ENCODE peak calls at places on chromosomes 11 and 22, in four cellular contexts. V, A, W and G are unnamed samples.

GRCh38 chr11:67468509-67468834 is 579 bp downstream of the TMEM134 start:
- DNase-seq in V (no peak), W (peak; percentile 11), A (no peak), G (no peak)

GRCh38 chr11:62792193-62792575 is 378 bp upstream of the TMEM223 start:
- DNase-seq in V (no peak), A (peak; percentile 71), W (no peak), G (no peak)

GRCh38 chr11:72834905-72835304 is 20.7 kb downstream of the ATG16L2 start:
- DNase-seq in W (no peak), A (peak; percentile 52), V (no peak), G (no peak)

GRCh38 chr22:41687901-41688364 is 734 bp downstream of the SNU13 start:
- DNase-seq in A (peak; percentile 41), V (peak; percentile 6), W (peak; percentile 32), G (peak; percentile 28)

GRCh38 chr22:31488988-31489617 is 539 bp downstream of the EIF4ENIF1 start:
- DNase-seq in A (peak; percentile 55), V (peak; percentile 4), W (peak; percentile 22), G (peak; percentile 35)

GRCh38 chr22:47205081-47205491 is 442.6 kb downstream of the TBC1D22A start:
- DNase-seq in W (no peak), A (no peak), V (no peak), G (no peak)

GRCh38 chr11:63564785-63565350 is 1.7 kb upstream of the PLAAT2 start:
- DNase-seq in W (no peak), A (no peak), V (peak; percentile 88), G (no peak)

GRCh38 chr11:124793466-124794278 is 6.5 kb downstream of the MSANTD2 start:
- DNase-seq in V (peak; percentile 82), A (no peak), W (peak; percentile 43), G (peak; percentile 67)

GRCh38 chr11:75499423-75500305 is 26.1 kb downstream of the GDPD5 start:
- DNase-seq in V (peak; percentile 94), A (peak; percentile 45), W (peak; percentile 92), G (peak; percentile 96)

GRCh38 chr22:35231585-35232084 is 25.7 kb upstream of the HMGXB4 start:
- DNase-seq in A (no peak), V (peak; percentile 79), W (peak; percentile 65), G (peak; percentile 72)

GRCh38 chr22:36900880-36901279 is 12.5 kb upstream of the CSF2RB start:
- DNase-seq in A (no peak), V (no peak), W (no peak), G (no peak)

GRCh38 chr11:102810943-102811528 is 13.1 kb upstream of the MMP1 start:
- DNase-seq in V (peak; percentile 69), W (peak; percentile 27), A (no peak), G (no peak)

GRCh38 chr11:90204832-90205646 is 17.8 kb downstream of the CHORDC1 start:
- DNase-seq in A (no peak), W (peak; percentile 68), V (peak; percentile 75), G (peak; percentile 77)

GRCh38 chr11:113477321-113477720 is 2.1 kb upstream of the DRD2 start:
- DNase-seq in A (no peak), V (no peak), W (no peak), G (no peak)

GRCh38 chr11:201936-202335 is 5.3 kb downstream of the BET1L start:
- DNase-seq in A (no peak), W (no peak), V (no peak), G (no peak)

GRCh38 chr11:128725630-128726461 is 32.0 kb downstream of the FLI1 start:
- DNase-seq in W (peak; percentile 23), A (no peak), V (no peak), G (peak; percentile 40)

GRCh38 chr11:563066-563811 is 2.5 kb downstream of the RASSF7 start:
- DNase-seq in A (peak; percentile 18), V (no peak), W (no peak), G (no peak)

GRCh38 chr11:76610371-76610770 is 60.2 kb downstream of the LRRC32 start:
- DNase-seq in A (no peak), V (no peak), W (no peak), G (no peak)

GRCh38 chr11:12762696-12763324 is 88.6 kb downstream of the TEAD1 start:
- DNase-seq in V (no peak), W (no peak), A (no peak), G (no peak)

GRCh38 chr11:115060840-115061239 is 382.5 kb downstream of the NXPE2 start:
- DNase-seq in A (no peak), V (no peak), W (no peak), G (no peak)

GRCh38 chr11:35282226-35282882 is 137.0 kb downstream of the SLC1A2 start:
- DNase-seq in V (no peak), W (peak; percentile 40), A (no peak), G (peak; percentile 41)

GRCh38 chr11:73242291-73243092 is 24.4 kb downstream of the P2RY2 start:
- DNase-seq in V (peak; percentile 74), A (peak; percentile 78), W (peak; percentile 70), G (peak; percentile 77)

GRCh38 chr11:75635009-75635909 is 33.6 kb downstream of the MAP6 start:
- DNase-seq in A (peak; percentile 65), W (peak; percentile 41), V (no peak), G (peak; percentile 56)

GRCh38 chr11:1444823-1445422 is 41.7 kb downstream of the MOB2 start:
- DNase-seq in V (no peak), W (no peak), A (no peak), G (no peak)

GRCh38 chr11:126949066-126949945 is 51.3 kb downstream of the KIRREL3 start:
- DNase-seq in V (no peak), W (peak; percentile 86), A (no peak), G (no peak)

GRCh38 chr11:92667446-92668165 is 301.8 kb upstream of the MTNR1B start:
- DNase-seq in V (no peak), A (no peak), W (no peak), G (no peak)

GRCh38 chr11:121754603-121755002 is 301.8 kb upstream of the SORL1-AS1 start:
- DNase-seq in V (no peak), A (no peak), W (no peak), G (no peak)

GRCh38 chr11:61754534-61755482 is 2.4 kb downstream of the MYRF start:
- DNase-seq in V (no peak), W (peak; percentile 29), A (no peak), G (no peak)

GRCh38 chr11:45159781-45160365 is 13.4 kb downstream of the PRDM11 start:
- DNase-seq in W (no peak), V (no peak), A (no peak), G (no peak)

GRCh38 chr22:38298312-38299000 is 18.8 kb downstream of the CSNK1E start:
- DNase-seq in A (no peak), V (peak; percentile 99), W (peak; percentile 99), G (peak; percentile 100)

GRCh38 chr11:125925247-125925740 is 20.6 kb upstream of the VSIG10L2 start:
- DNase-seq in W (no peak), V (peak; percentile 26), A (no peak), G (no peak)

GRCh38 chr11:86372586-86372985 is 2.1 kb upstream of the CCDC81 start:
- DNase-seq in A (no peak), W (no peak), V (no peak), G (no peak)

GRCh38 chr11:74311352-74311926 is at the start of gene P4HA3:
- DNase-seq in A (peak; percentile 73), V (peak; percentile 67), W (peak; percentile 55), G (peak; percentile 64)
- TF ChIP-seq CTCF in A (no peak), V (peak; percentile 44), W (peak; percentile 15), G (no peak)

DNA sequence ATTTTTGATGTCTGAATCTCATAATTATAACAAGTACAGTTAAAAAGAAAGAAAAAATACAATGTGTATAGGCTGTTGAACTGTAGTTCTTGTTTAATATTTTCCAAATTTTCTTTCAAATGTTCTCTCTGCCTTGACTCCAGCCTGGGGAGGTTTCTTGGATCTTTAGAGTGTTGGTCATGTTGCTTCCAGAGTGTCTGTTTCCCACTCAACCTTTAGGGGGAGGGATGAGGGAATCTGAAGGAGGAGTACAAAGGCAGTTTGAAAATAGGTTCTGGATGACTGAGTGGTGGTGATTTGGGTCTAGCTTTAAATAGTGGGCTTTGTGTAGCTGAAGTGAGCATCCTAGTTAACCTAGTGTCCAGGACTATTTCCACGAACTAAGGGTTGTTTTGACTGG is 2.0 kb downstream of the CTNND1 start:
- DNase-seq in V (peak; percentile 66), W (peak; percentile 58), A (no peak), G (peak; percentile 61)
- TF ChIP-seq CTCF in V (peak; percentile 54), W (peak; percentile 52), A (no peak), G (peak; percentile 51)

DNA sequence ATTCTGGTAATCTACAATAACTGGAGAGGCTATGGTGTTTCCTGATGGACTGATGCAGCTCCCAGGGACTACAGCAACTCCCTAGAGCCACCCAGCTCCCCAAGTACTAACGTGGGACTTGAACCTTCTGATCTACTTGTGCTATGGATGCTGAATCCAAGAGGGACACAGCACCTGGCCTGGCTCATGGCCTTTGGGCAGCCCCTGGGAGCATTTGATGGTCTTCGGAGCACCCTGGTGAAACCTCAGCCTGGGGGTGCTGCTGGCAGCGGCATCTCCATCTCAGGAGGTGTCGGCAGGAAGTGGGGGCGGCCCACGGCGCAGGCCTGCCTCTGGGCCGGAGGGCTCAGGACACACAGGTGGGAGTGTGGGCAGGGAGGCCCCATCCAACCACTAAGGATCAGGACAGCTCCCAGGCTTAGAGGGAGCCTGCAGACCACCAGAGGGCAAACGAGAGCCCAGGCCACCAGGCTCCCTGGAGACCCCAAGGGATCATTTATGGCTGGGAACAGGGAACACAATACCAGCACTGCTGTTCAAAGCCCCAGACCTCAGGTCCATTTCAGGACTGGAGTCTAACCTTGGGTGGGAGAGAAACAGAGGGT is 8.7 kb downstream of the EHD1 start:
- DNase-seq in A (no peak), W (no peak), V (no peak), G (no peak)
- TF ChIP-seq CTCF in A (peak; percentile 43), W (peak; percentile 51), V (no peak), G (peak; percentile 44)

GRCh38 chr22:30175743-30176288 is 70.7 kb downstream of the LIF start:
- DNase-seq in W (no peak), V (no peak), A (no peak), G (no peak)

GRCh38 chr22:30180616-30181015 is 65.9 kb downstream of the LIF start:
- DNase-seq in A (no peak), V (no peak), W (no peak), G (no peak)

GRCh38 chr22:30181459-30182353 is 64.9 kb downstream of the LIF start:
- DNase-seq in V (no peak), A (no peak), W (no peak), G (no peak)

GRCh38 chr22:30176431-30176830 is 70.1 kb downstream of the LIF start:
- DNase-seq in W (no peak), A (no peak), V (no peak), G (no peak)

DNA sequence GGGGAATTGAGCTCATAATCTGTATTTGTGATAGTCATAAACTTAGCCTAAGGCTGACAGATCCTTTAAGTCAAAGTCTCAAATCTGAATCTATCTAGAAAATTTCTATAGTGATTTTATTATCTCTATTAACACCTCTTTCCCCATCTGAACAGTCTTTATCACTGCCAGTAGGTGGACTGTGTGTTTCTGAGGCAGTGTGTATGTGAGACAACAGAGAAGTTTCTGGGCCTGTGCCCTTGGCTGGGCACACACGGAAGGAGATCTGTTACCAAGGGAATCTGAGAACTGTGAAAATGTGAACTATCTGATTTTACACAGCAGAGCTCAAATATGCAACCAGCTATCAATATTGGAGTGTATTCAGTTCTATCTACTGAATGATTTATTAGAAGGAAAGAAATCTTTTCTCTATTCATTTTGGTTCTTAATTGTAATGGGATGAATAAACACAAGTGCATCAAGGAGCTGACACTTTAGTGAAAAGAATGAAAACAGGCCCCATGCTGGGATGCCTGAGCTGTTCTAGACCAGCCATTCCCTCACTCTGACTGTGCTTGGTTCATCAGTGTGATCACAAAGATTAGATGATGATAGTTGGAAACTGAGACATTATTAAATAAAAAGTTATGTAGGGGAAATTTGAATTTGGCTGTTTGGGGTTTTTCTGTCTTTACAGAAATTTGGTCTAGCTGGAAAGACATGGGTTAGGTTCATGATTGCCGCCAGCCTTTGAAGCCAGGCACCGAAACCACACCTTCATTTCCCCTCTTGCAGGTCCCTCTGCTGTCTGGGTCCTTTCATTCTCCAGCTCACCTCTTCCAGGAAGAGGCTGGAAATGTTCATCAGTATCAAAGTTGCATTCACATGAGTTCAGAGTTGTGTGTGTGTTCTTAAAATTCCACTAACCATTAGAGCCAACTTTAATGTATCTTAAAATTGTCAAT is 68.1 kb downstream of the LIF start:
- DNase-seq in V (no peak), A (no peak), W (peak; percentile 18), G (no peak)
- TF ChIP-seq CTCF in V (peak; percentile 8), A (no peak), W (peak; percentile 4), G (no peak)